ENCODE peak calls at places on chromosomes 13 and 19, in eight cellular contexts. Y is NCI-H510A treated with DMSO at 0.1 percent for 48 hours; U is ascending aorta; E is A172; O is activated CD4-positive, alpha-beta T cell treated with anti-CD3 and anti-CD28 coated beads for 1 hour; V is activated gamma-delta T cell treated with anti-CD3 and anti-CD28 coated beads, Interleukin-2, amount 50 U/mL, for 16 hours; I is fibroblast of lung; H is WTC11. F is an unnamed sample.

GRCh38 chr13:104014803-104015645 is 948.8 kb upstream of the SLC10A2 start:
- DNase-seq in Y (no peak), U (no peak), E (no peak), O (no peak), V (no peak), I (peak; percentile 76), H (no peak), F (no peak)

GRCh38 chr19:6271251-6271650 is 8.5 kb downstream of the MLLT1 start:
- DNase-seq in Y (no peak), U (no peak), E (no peak), O (no peak), V (no peak), I (peak; percentile 28), H (peak; percentile 33), F (no peak)

GRCh38 chr13:98877466-98877865 is 100.4 kb downstream of the DOCK9 start:
- DNase-seq in Y (no peak), U (no peak), E (no peak), O (no peak), V (no peak), I (no peak), H (no peak), F (no peak)

GRCh38 chr13:44305845-44306244 is 67.8 kb upstream of the SERP2 start:
- DNase-seq in Y (no peak), U (no peak), E (no peak), O (no peak), V (no peak), I (peak; percentile 50), H (no peak), F (no peak)

GRCh38 chr13:97122381-97122996 is 99.6 kb upstream of the MBNL2 start:
- DNase-seq in Y (no peak), U (no peak), E (peak; percentile 80), O (no peak), V (no peak), I (peak; percentile 66), H (no peak), F (no peak)

GRCh38 chr19:53942001-53942786 is 20.5 kb upstream of the CACNG8 start:
- DNase-seq in Y (no peak), U (no peak), E (no peak), O (no peak), V (no peak), I (no peak), H (peak; percentile 100), F (no peak)

GRCh38 chr13:28442872-28443271 is 52.1 kb downstream of the FLT1 start:
- DNase-seq in Y (no peak), U (no peak), E (no peak), O (no peak), V (no peak), I (no peak), H (no peak), F (no peak)

GRCh38 chr13:98460519-98460918 is 116.4 kb downstream of the STK24 start:
- DNase-seq in Y (no peak), U (no peak), E (no peak), O (no peak), V (no peak), I (no peak), H (no peak), F (no peak)

GRCh38 chr13:68535329-68535728 is 1305.2 kb upstream of the PCDH9 start:
- DNase-seq in Y (no peak), U (no peak), E (no peak), O (no peak), V (no peak), I (no peak), H (no peak), F (no peak)

GRCh38 chr19:38656171-38656981 is 8.9 kb downstream of the ACTN4 start:
- DNase-seq in Y (no peak), U (no peak), E (no peak), O (no peak), V (no peak), I (peak; percentile 68), H (no peak), F (no peak)

GRCh38 chr13:87878706-87879105 is 207.5 kb downstream of the SLITRK5 start:
- DNase-seq in Y (no peak), U (no peak), E (no peak), O (no peak), V (no peak), I (no peak), H (no peak), F (no peak)

GRCh38 chr13:19634129-19634740 is 776 bp downstream of the MPHOSPH8 start:
- DNase-seq in Y (no peak), U (no peak), E (peak; percentile 19), O (no peak), V (peak; percentile 5), I (peak; percentile 55), H (no peak), F (no peak)

GRCh38 chr19:6017576-6017975 is 39.6 kb upstream of the RANBP3 start:
- DNase-seq in Y (no peak), U (no peak), E (no peak), O (no peak), V (no peak), I (no peak), H (no peak), F (no peak)

GRCh38 chr19:54302252-54302651 is 10.7 kb downstream of the LILRA5 start:
- DNase-seq in Y (no peak), U (no peak), E (no peak), O (no peak), V (no peak), I (no peak), H (no peak), F (peak; percentile 72)

GRCh38 chr13:74465279-74465678 is 331.1 kb upstream of the KLF12 start:
- DNase-seq in Y (no peak), U (no peak), E (no peak), O (no peak), V (no peak), I (no peak), H (no peak), F (no peak)

GRCh38 chr13:106594986-106595385 is 27.0 kb upstream of the ARGLU1 start:
- DNase-seq in Y (no peak), U (no peak), E (no peak), O (no peak), V (no peak), I (peak; percentile 48), H (no peak), F (no peak)

GRCh38 chr13:46629811-46630413 is 76.9 kb downstream of the LRCH1 start:
- DNase-seq in Y (no peak), U (no peak), E (no peak), O (no peak), V (no peak), I (no peak), H (no peak), F (no peak)

GRCh38 chr13:97938701-97939475 is 14.6 kb upstream of the IPO5 start:
- DNase-seq in Y (no peak), U (no peak), E (no peak), O (no peak), V (no peak), I (peak; percentile 19), H (no peak), F (no peak)

GRCh38 chr13:111897846-111898215 is 169.1 kb upstream of the SOX1 start:
- DNase-seq in Y (no peak), U (no peak), E (no peak), O (no peak), V (no peak), I (no peak), H (no peak), F (no peak)

F was measured in CD14-positive monocyte.